ENCODE peak calls at places on chromosomes 12 and 14, in ten cellular contexts. One of them, this sample, is unnamed.

GRCh38 chr14:61282746-61283145 is 1.6 kb upstream of the TMEM30B start:
- DNase-seq in fibroblast of the aortic adventitia: no peak
- DNase-seq in pancreas: no peak
- DNase-seq in smooth muscle cell of the brain vasculature: no peak
- DNase-seq in activated naive CD4-positive, alpha-beta T cell: no peak
- DNase-seq in AG04450: no peak
- DNase-seq in EH: no peak
- DNase-seq in IMR-90: no peak
- DNase-seq in lower leg skin: no peak
- DNase-seq in NCI-H524: no peak
- DNase-seq in this sample: no peak

GRCh38 chr12:3991798-3992580 is 118.8 kb upstream of the PARP11 start:
- DNase-seq in NCI-H524: no peak
- DNase-seq in EH: no peak
- DNase-seq in IMR-90: no peak
- DNase-seq in lower leg skin: no peak
- DNase-seq in pancreas: no peak
- DNase-seq in smooth muscle cell of the brain vasculature: no peak
- DNase-seq in AG04450: no peak
- DNase-seq in activated naive CD4-positive, alpha-beta T cell: no peak
- DNase-seq in fibroblast of the aortic adventitia: no peak
- DNase-seq in this sample: no peak

GRCh38 chr14:62943202-62943601 is 102.1 kb downstream of the KCNH5 start:
- DNase-seq in activated naive CD4-positive, alpha-beta T cell: no peak
- DNase-seq in EH: no peak
- DNase-seq in fibroblast of the aortic adventitia: peak; percentile 25
- DNase-seq in pancreas: no peak
- DNase-seq in AG04450: no peak
- DNase-seq in IMR-90: peak; percentile 49
- DNase-seq in NCI-H524: no peak
- DNase-seq in smooth muscle cell of the brain vasculature: no peak
- DNase-seq in lower leg skin: no peak
- DNase-seq in this sample: no peak

GRCh38 chr12:113889076-113889475 is 77.0 kb downstream of the RBM19 start:
- DNase-seq in smooth muscle cell of the brain vasculature: no peak
- DNase-seq in fibroblast of the aortic adventitia: peak; percentile 8
- DNase-seq in activated naive CD4-positive, alpha-beta T cell: no peak
- DNase-seq in pancreas: no peak
- DNase-seq in AG04450: no peak
- DNase-seq in NCI-H524: no peak
- DNase-seq in IMR-90: peak; percentile 31
- DNase-seq in EH: peak; percentile 76
- DNase-seq in lower leg skin: no peak
- DNase-seq in this sample: no peak

GRCh38 chr14:34099630-34100029 is 148.8 kb upstream of the EGLN3 start:
- DNase-seq in smooth muscle cell of the brain vasculature: no peak
- DNase-seq in IMR-90: no peak
- DNase-seq in activated naive CD4-positive, alpha-beta T cell: no peak
- DNase-seq in EH: no peak
- DNase-seq in pancreas: no peak
- DNase-seq in AG04450: no peak
- DNase-seq in NCI-H524: no peak
- DNase-seq in fibroblast of the aortic adventitia: no peak
- DNase-seq in lower leg skin: no peak
- DNase-seq in this sample: no peak

GRCh38 chr12:5000204-5000603 is 43.5 kb upstream of the KCNA5 start:
- DNase-seq in smooth muscle cell of the brain vasculature: no peak
- DNase-seq in IMR-90: no peak
- DNase-seq in fibroblast of the aortic adventitia: no peak
- DNase-seq in activated naive CD4-positive, alpha-beta T cell: no peak
- DNase-seq in AG04450: no peak
- DNase-seq in EH: no peak
- DNase-seq in NCI-H524: peak; percentile 6
- DNase-seq in lower leg skin: no peak
- DNase-seq in pancreas: no peak
- DNase-seq in this sample: no peak

GRCh38 chr12:56098592-56098991 is 5.8 kb upstream of the PA2G4 start:
- DNase-seq in IMR-90: no peak
- DNase-seq in fibroblast of the aortic adventitia: no peak
- DNase-seq in pancreas: no peak
- DNase-seq in activated naive CD4-positive, alpha-beta T cell: no peak
- DNase-seq in AG04450: no peak
- DNase-seq in EH: no peak
- DNase-seq in lower leg skin: no peak
- DNase-seq in NCI-H524: no peak
- DNase-seq in smooth muscle cell of the brain vasculature: no peak
- DNase-seq in this sample: no peak

GRCh38 chr12:124906606-124907261 is 7.7 kb downstream of the UBC start:
- DNase-seq in EH: peak; percentile 89
- DNase-seq in fibroblast of the aortic adventitia: peak; percentile 94
- DNase-seq in IMR-90: peak; percentile 90
- DNase-seq in smooth muscle cell of the brain vasculature: peak; percentile 78
- DNase-seq in NCI-H524: no peak
- DNase-seq in pancreas: peak; percentile 77
- DNase-seq in lower leg skin: peak; percentile 96
- DNase-seq in AG04450: peak; percentile 76
- DNase-seq in activated naive CD4-positive, alpha-beta T cell: no peak
- DNase-seq in this sample: peak; percentile 81

GRCh38 chr12:95593266-95593871 is 42.1 kb upstream of the USP44 start:
- DNase-seq in EH: no peak
- DNase-seq in IMR-90: no peak
- DNase-seq in lower leg skin: no peak
- DNase-seq in fibroblast of the aortic adventitia: peak; percentile 65
- DNase-seq in smooth muscle cell of the brain vasculature: no peak
- DNase-seq in pancreas: no peak
- DNase-seq in activated naive CD4-positive, alpha-beta T cell: no peak
- DNase-seq in AG04450: no peak
- DNase-seq in NCI-H524: peak; percentile 6
- DNase-seq in this sample: no peak

GRCh38 chr12:65518771-65519170 is 240.3 kb downstream of the MSRB3 start:
- DNase-seq in lower leg skin: no peak
- DNase-seq in smooth muscle cell of the brain vasculature: no peak
- DNase-seq in IMR-90: no peak
- DNase-seq in activated naive CD4-positive, alpha-beta T cell: no peak
- DNase-seq in fibroblast of the aortic adventitia: no peak
- DNase-seq in EH: peak; percentile 75
- DNase-seq in NCI-H524: no peak
- DNase-seq in AG04450: no peak
- DNase-seq in pancreas: no peak
- DNase-seq in this sample: no peak

GRCh38 chr14:53458368-53458814 is 305.3 kb upstream of the DDHD1 start:
- DNase-seq in pancreas: no peak
- DNase-seq in fibroblast of the aortic adventitia: peak; percentile 84
- DNase-seq in NCI-H524: no peak
- DNase-seq in EH: peak; percentile 71
- DNase-seq in smooth muscle cell of the brain vasculature: no peak
- DNase-seq in AG04450: peak; percentile 32
- DNase-seq in IMR-90: peak; percentile 77
- DNase-seq in lower leg skin: no peak
- DNase-seq in activated naive CD4-positive, alpha-beta T cell: no peak
- DNase-seq in this sample: no peak

GRCh38 chr14:77025744-77026165 is 2.8 kb downstream of the IRF2BPL start:
- DNase-seq in pancreas: no peak
- DNase-seq in AG04450: no peak
- DNase-seq in IMR-90: no peak
- DNase-seq in smooth muscle cell of the brain vasculature: no peak
- DNase-seq in EH: peak; percentile 41
- DNase-seq in activated naive CD4-positive, alpha-beta T cell: no peak
- DNase-seq in NCI-H524: peak; percentile 45
- DNase-seq in fibroblast of the aortic adventitia: no peak
- DNase-seq in lower leg skin: no peak
- DNase-seq in this sample: no peak

GRCh38 chr12:26721800-26722199 is 111.2 kb downstream of the ITPR2 start:
- DNase-seq in lower leg skin: no peak
- DNase-seq in fibroblast of the aortic adventitia: no peak
- DNase-seq in NCI-H524: peak; percentile 50
- DNase-seq in IMR-90: no peak
- DNase-seq in EH: peak; percentile 49
- DNase-seq in pancreas: no peak
- DNase-seq in activated naive CD4-positive, alpha-beta T cell: no peak
- DNase-seq in smooth muscle cell of the brain vasculature: no peak
- DNase-seq in AG04450: no peak
- DNase-seq in this sample: no peak

GRCh38 chr12:124745891-124746570 is 117.6 kb downstream of the SCARB1 start:
- DNase-seq in fibroblast of the aortic adventitia: peak; percentile 97
- DNase-seq in AG04450: no peak
- DNase-seq in EH: peak; percentile 96
- DNase-seq in IMR-90: peak; percentile 81
- DNase-seq in pancreas: peak; percentile 86
- DNase-seq in lower leg skin: peak; percentile 91
- DNase-seq in smooth muscle cell of the brain vasculature: peak; percentile 69
- DNase-seq in activated naive CD4-positive, alpha-beta T cell: no peak
- DNase-seq in NCI-H524: peak; percentile 91
- DNase-seq in this sample: peak; percentile 92

GRCh38 chr12:101552277-101552676 is 42.5 kb upstream of the MYBPC1 start:
- DNase-seq in NCI-H524: peak; percentile 88
- DNase-seq in activated naive CD4-positive, alpha-beta T cell: no peak
- DNase-seq in pancreas: no peak
- DNase-seq in AG04450: peak; percentile 51
- DNase-seq in EH: peak; percentile 2
- DNase-seq in IMR-90: peak; percentile 65
- DNase-seq in fibroblast of the aortic adventitia: peak; percentile 5
- DNase-seq in lower leg skin: peak; percentile 27
- DNase-seq in smooth muscle cell of the brain vasculature: no peak
- DNase-seq in this sample: no peak

This sample was measured in D341Med.